ENCODE peak calls at places on chromosomes 3 and 15, in nine cellular contexts. One of them, this sample, is unnamed.

GRCh38 chr15:99692825-99693224 is 40.4 kb downstream of the LYSMD4 start:
- DNase-seq in SJSA1: no peak
- DNase-seq in Caki2: no peak
- DNase-seq in activated T-cell treated with anti-CD3 and anti-CD28 coated beads for 24 hours: no peak
- DNase-seq in foreskin fibroblast: no peak
- DNase-seq in left lobe of liver: no peak
- DNase-seq in testis: no peak
- DNase-seq in AG10803: no peak
- DNase-seq in activated CD4-positive, alpha-beta T cell treated with anti-CD3 and anti-CD28 coated beads for 48 hours: no peak
- DNase-seq in this sample: no peak

GRCh38 chr15:51281368-51281967 is 56.9 kb downstream of the CYP19A1 start:
- DNase-seq in SJSA1: peak; percentile 59
- DNase-seq in Caki2: peak; percentile 12
- DNase-seq in activated T-cell treated with anti-CD3 and anti-CD28 coated beads for 24 hours: no peak
- DNase-seq in foreskin fibroblast: no peak
- DNase-seq in left lobe of liver: peak; percentile 64
- DNase-seq in testis: peak; percentile 80
- DNase-seq in AG10803: peak; percentile 44
- DNase-seq in activated CD4-positive, alpha-beta T cell treated with anti-CD3 and anti-CD28 coated beads for 48 hours: peak; percentile 36
- DNase-seq in this sample: peak; percentile 39

GRCh38 chr15:60708684-60709083 is 229.7 kb upstream of the ICE2 start:
- DNase-seq in SJSA1: no peak
- DNase-seq in Caki2: no peak
- DNase-seq in activated T-cell treated with anti-CD3 and anti-CD28 coated beads for 24 hours: no peak
- DNase-seq in foreskin fibroblast: peak; percentile 10
- DNase-seq in left lobe of liver: no peak
- DNase-seq in testis: no peak
- DNase-seq in AG10803: peak; percentile 27
- DNase-seq in activated CD4-positive, alpha-beta T cell treated with anti-CD3 and anti-CD28 coated beads for 48 hours: no peak
- DNase-seq in this sample: peak; percentile 59

GRCh38 chr3:45969152-45969551 is 25.9 kb downstream of the CXCR6 start:
- DNase-seq in SJSA1: no peak
- DNase-seq in Caki2: no peak
- DNase-seq in activated T-cell treated with anti-CD3 and anti-CD28 coated beads for 24 hours: no peak
- DNase-seq in foreskin fibroblast: no peak
- DNase-seq in left lobe of liver: no peak
- DNase-seq in testis: no peak
- DNase-seq in AG10803: no peak
- DNase-seq in activated CD4-positive, alpha-beta T cell treated with anti-CD3 and anti-CD28 coated beads for 48 hours: no peak
- DNase-seq in this sample: no peak

GRCh38 chr3:135869439-135870105 is 96.0 kb upstream of the PPP2R3A start:
- DNase-seq in SJSA1: no peak
- DNase-seq in Caki2: no peak
- DNase-seq in activated T-cell treated with anti-CD3 and anti-CD28 coated beads for 24 hours: no peak
- DNase-seq in foreskin fibroblast: no peak
- DNase-seq in left lobe of liver: no peak
- DNase-seq in testis: no peak
- DNase-seq in AG10803: no peak
- DNase-seq in activated CD4-positive, alpha-beta T cell treated with anti-CD3 and anti-CD28 coated beads for 48 hours: no peak
- DNase-seq in this sample: peak; percentile 28

GRCh38 chr15:59227021-59227420 is 20.4 kb downstream of the LDHAL6B start:
- DNase-seq in SJSA1: no peak
- DNase-seq in Caki2: no peak
- DNase-seq in activated T-cell treated with anti-CD3 and anti-CD28 coated beads for 24 hours: no peak
- DNase-seq in foreskin fibroblast: no peak
- DNase-seq in left lobe of liver: no peak
- DNase-seq in testis: no peak
- DNase-seq in AG10803: no peak
- DNase-seq in activated CD4-positive, alpha-beta T cell treated with anti-CD3 and anti-CD28 coated beads for 48 hours: no peak
- DNase-seq in this sample: no peak

GRCh38 chr15:91061997-91062396 is 38.1 kb upstream of the SV2B start:
- DNase-seq in SJSA1: no peak
- DNase-seq in Caki2: no peak
- DNase-seq in activated T-cell treated with anti-CD3 and anti-CD28 coated beads for 24 hours: no peak
- DNase-seq in foreskin fibroblast: no peak
- DNase-seq in left lobe of liver: no peak
- DNase-seq in testis: no peak
- DNase-seq in AG10803: no peak
- DNase-seq in activated CD4-positive, alpha-beta T cell treated with anti-CD3 and anti-CD28 coated beads for 48 hours: no peak
- DNase-seq in this sample: no peak

GRCh38 chr3:52095990-52096775 is 39.8 kb upstream of the DUSP7 start:
- DNase-seq in SJSA1: no peak
- DNase-seq in Caki2: peak; percentile 6
- DNase-seq in activated T-cell treated with anti-CD3 and anti-CD28 coated beads for 24 hours: no peak
- DNase-seq in foreskin fibroblast: no peak
- DNase-seq in left lobe of liver: no peak
- DNase-seq in testis: no peak
- DNase-seq in AG10803: no peak
- DNase-seq in activated CD4-positive, alpha-beta T cell treated with anti-CD3 and anti-CD28 coated beads for 48 hours: no peak
- DNase-seq in this sample: no peak

GRCh38 chr3:183142199-183142598 is 20.3 kb downstream of the LAMP3 start:
- DNase-seq in SJSA1: no peak
- DNase-seq in Caki2: no peak
- DNase-seq in activated T-cell treated with anti-CD3 and anti-CD28 coated beads for 24 hours: no peak
- DNase-seq in foreskin fibroblast: no peak
- DNase-seq in left lobe of liver: no peak
- DNase-seq in testis: no peak
- DNase-seq in AG10803: peak; percentile 13
- DNase-seq in activated CD4-positive, alpha-beta T cell treated with anti-CD3 and anti-CD28 coated beads for 48 hours: no peak
- DNase-seq in this sample: no peak

GRCh38 chr3:72739521-72740466 is 108.5 kb downstream of the SHQ1 start:
- DNase-seq in SJSA1: no peak
- DNase-seq in Caki2: peak; percentile 79
- DNase-seq in activated T-cell treated with anti-CD3 and anti-CD28 coated beads for 24 hours: no peak
- DNase-seq in foreskin fibroblast: peak; percentile 12
- DNase-seq in left lobe of liver: no peak
- DNase-seq in testis: no peak
- DNase-seq in AG10803: no peak
- DNase-seq in activated CD4-positive, alpha-beta T cell treated with anti-CD3 and anti-CD28 coated beads for 48 hours: no peak
- DNase-seq in this sample: peak; percentile 13

GRCh38 chr15:84823580-84823878 is 6.4 kb downstream of the ALPK3 start:
- DNase-seq in SJSA1: no peak
- DNase-seq in Caki2: no peak
- DNase-seq in activated T-cell treated with anti-CD3 and anti-CD28 coated beads for 24 hours: no peak
- DNase-seq in foreskin fibroblast: no peak
- DNase-seq in left lobe of liver: no peak
- DNase-seq in testis: no peak
- DNase-seq in AG10803: no peak
- DNase-seq in activated CD4-positive, alpha-beta T cell treated with anti-CD3 and anti-CD28 coated beads for 48 hours: no peak
- DNase-seq in this sample: no peak

GRCh38 chr15:29920515-29920914 is 98.2 kb upstream of the TJP1 start:
- DNase-seq in SJSA1: no peak
- DNase-seq in Caki2: peak; percentile 65
- DNase-seq in activated T-cell treated with anti-CD3 and anti-CD28 coated beads for 24 hours: no peak
- DNase-seq in foreskin fibroblast: no peak
- DNase-seq in left lobe of liver: no peak
- DNase-seq in testis: no peak
- DNase-seq in AG10803: no peak
- DNase-seq in activated CD4-positive, alpha-beta T cell treated with anti-CD3 and anti-CD28 coated beads for 48 hours: no peak
- DNase-seq in this sample: no peak

GRCh38 chr15:48411971-48412591 is 80.9 kb downstream of the DUT start:
- DNase-seq in SJSA1: no peak
- DNase-seq in Caki2: no peak
- DNase-seq in activated T-cell treated with anti-CD3 and anti-CD28 coated beads for 24 hours: no peak
- DNase-seq in foreskin fibroblast: no peak
- DNase-seq in left lobe of liver: no peak
- DNase-seq in testis: no peak
- DNase-seq in AG10803: peak; percentile 98
- DNase-seq in activated CD4-positive, alpha-beta T cell treated with anti-CD3 and anti-CD28 coated beads for 48 hours: no peak
- DNase-seq in this sample: no peak

GRCh38 chr3:160225181-160226025 is at the start of gene C3orf80:
- DNase-seq in SJSA1: peak; percentile 48
- DNase-seq in Caki2: peak; percentile 88
- DNase-seq in activated T-cell treated with anti-CD3 and anti-CD28 coated beads for 24 hours: peak; percentile 23
- DNase-seq in foreskin fibroblast: peak; percentile 32
- DNase-seq in left lobe of liver: peak; percentile 60
- DNase-seq in testis: peak; percentile 55
- DNase-seq in AG10803: peak; percentile 30
- DNase-seq in activated CD4-positive, alpha-beta T cell treated with anti-CD3 and anti-CD28 coated beads for 48 hours: peak; percentile 69
- DNase-seq in this sample: peak; percentile 11

GRCh38 chr3:36496734-36497133 is 116.4 kb downstream of the STAC start:
- DNase-seq in SJSA1: no peak
- DNase-seq in Caki2: no peak
- DNase-seq in activated T-cell treated with anti-CD3 and anti-CD28 coated beads for 24 hours: no peak
- DNase-seq in foreskin fibroblast: peak; percentile 36
- DNase-seq in left lobe of liver: no peak
- DNase-seq in testis: no peak
- DNase-seq in AG10803: peak; percentile 95
- DNase-seq in activated CD4-positive, alpha-beta T cell treated with anti-CD3 and anti-CD28 coated beads for 48 hours: no peak
- DNase-seq in this sample: no peak